ENCODE peak calls at places on chromosome 2, in four cellular contexts. One of them, this sample, is unnamed.

GRCh38 chr2:120244656-120245519 is 7.8 kb upstream of the RALB start:
- DNase-seq in H1: no peak
- DNase-seq in K562: no peak
- DNase-seq in HepG2: no peak
- DNase-seq in this sample: no peak

GRCh38 chr2:119261498-119262225 is 38.0 kb downstream of the STEAP3 start:
- DNase-seq in H1: no peak
- DNase-seq in K562: no peak
- DNase-seq in HepG2: no peak
- DNase-seq in this sample: no peak

GRCh38 chr2:183091318-183091953 is 12.9 kb downstream of the DUSP19 start:
- DNase-seq in H1: no peak
- DNase-seq in K562: no peak
- DNase-seq in HepG2: peak
- DNase-seq in this sample: no peak

GRCh38 chr2:85751300-85751575 is 2.6 kb upstream of the ATOH8 start:
- DNase-seq in H1: no peak
- DNase-seq in K562: no peak
- DNase-seq in HepG2: no peak
- DNase-seq in this sample: no peak

GRCh38 chr2:169276045-169276444 is 86.3 kb downstream of the LRP2 start:
- DNase-seq in H1: no peak
- DNase-seq in K562: no peak
- DNase-seq in HepG2: no peak
- DNase-seq in this sample: peak

GRCh38 chr2:27829791-27830190 is 58.3 kb downstream of the MRPL33 start:
- DNase-seq in H1: no peak
- DNase-seq in K562: no peak
- DNase-seq in HepG2: no peak
- DNase-seq in this sample: no peak

GRCh38 chr2:149041482-149041881 is 3.0 kb downstream of the LYPD6B start:
- DNase-seq in H1: no peak
- DNase-seq in K562: no peak
- DNase-seq in HepG2: no peak
- DNase-seq in this sample: no peak

GRCh38 chr2:68839260-68839833 is 31.9 kb downstream of the BMP10 start:
- DNase-seq in H1: no peak
- DNase-seq in K562: peak
- DNase-seq in HepG2: no peak
- DNase-seq in this sample: peak

GRCh38 chr2:113692698-113693428 is 63.6 kb downstream of the SLC35F5 start:
- DNase-seq in H1: no peak
- DNase-seq in K562: no peak
- DNase-seq in HepG2: no peak
- DNase-seq in this sample: no peak

GRCh38 chr2:207437857-207438166 is 92.0 kb upstream of the CREB1 start:
- DNase-seq in H1: no peak
- DNase-seq in K562: no peak
- DNase-seq in HepG2: no peak
- DNase-seq in this sample: no peak

GRCh38 chr2:73232471-73233153 is 427 bp downstream of the PRADC1 start:
- DNase-seq in H1: no peak
- DNase-seq in K562: peak
- DNase-seq in HepG2: no peak
- DNase-seq in this sample: no peak

GRCh38 chr2:78020500-78020899 is 498.3 kb upstream of the LRRTM4 start:
- DNase-seq in H1: no peak
- DNase-seq in K562: no peak
- DNase-seq in HepG2: no peak
- DNase-seq in this sample: no peak

GRCh38 chr2:70270323-70270722 is 12.4 kb downstream of the PCYOX1 start:
- DNase-seq in H1: no peak
- DNase-seq in K562: no peak
- DNase-seq in HepG2: no peak
- DNase-seq in this sample: no peak

GRCh38 chr2:69084492-69084891 is 71.5 kb downstream of the ANTXR1 start:
- DNase-seq in H1: no peak
- DNase-seq in K562: no peak
- DNase-seq in HepG2: no peak
- DNase-seq in this sample: no peak

GRCh38 chr2:122191331-122191730 is 435.9 kb downstream of the TSN start:
- DNase-seq in H1: no peak
- DNase-seq in K562: peak
- DNase-seq in HepG2: peak
- DNase-seq in this sample: peak

GRCh38 chr2:104378853-104379374 is 475.0 kb upstream of the POU3F3 start:
- DNase-seq in H1: peak
- DNase-seq in K562: peak
- DNase-seq in HepG2: peak
- DNase-seq in this sample: no peak

GRCh38 chr2:38377501-38378258 is 607 bp upstream of the ATL2 start:
- DNase-seq in H1: no peak
- DNase-seq in K562: no peak
- DNase-seq in HepG2: peak
- DNase-seq in this sample: no peak

GRCh38 chr2:182187130-182187529 is 201.5 kb downstream of the PPP1R1C start:
- DNase-seq in H1: no peak
- DNase-seq in K562: no peak
- DNase-seq in HepG2: no peak
- DNase-seq in this sample: no peak

GRCh38 chr2:68385907-68386287 is 20.8 kb downstream of the PLEK start:
- DNase-seq in H1: no peak
- DNase-seq in K562: no peak
- DNase-seq in HepG2: no peak
- DNase-seq in this sample: no peak

GRCh38 chr2:182220318-182220717 is 206.5 kb downstream of the PDE1A start:
- DNase-seq in H1: no peak
- DNase-seq in K562: no peak
- DNase-seq in HepG2: no peak
- DNase-seq in this sample: no peak

GRCh38 chr2:47344890-47345583 is 57.9 kb upstream of the MSH2 start:
- DNase-seq in H1: peak
- DNase-seq in K562: peak
- DNase-seq in HepG2: peak
- DNase-seq in this sample: peak

GRCh38 chr2:169106125-169106524 is 36.8 kb downstream of the DHRS9 start:
- DNase-seq in H1: no peak
- DNase-seq in K562: no peak
- DNase-seq in HepG2: no peak
- DNase-seq in this sample: no peak

GRCh38 chr2:25042321-25043240 is 705 bp downstream of the EFR3B start:
- DNase-seq in H1: no peak
- DNase-seq in K562: peak
- DNase-seq in HepG2: no peak
- DNase-seq in this sample: no peak

GRCh38 chr2:71129114-71129890 is 727 bp downstream of the MCEE start:
- DNase-seq in H1: no peak
- DNase-seq in K562: no peak
- DNase-seq in HepG2: no peak
- DNase-seq in this sample: no peak

GRCh38 chr2:75416420-75417342 is 144.1 kb downstream of the EVA1A start:
- DNase-seq in H1: no peak
- DNase-seq in K562: no peak
- DNase-seq in HepG2: no peak
- DNase-seq in this sample: no peak

GRCh38 chr2:96928277-96928781 is 58.1 kb downstream of the FAM178B start:
- DNase-seq in H1: no peak
- DNase-seq in K562: no peak
- DNase-seq in HepG2: no peak
- DNase-seq in this sample: no peak

GRCh38 chr2:21836261-21836660 is 712.5 kb downstream of the TDRD15 start:
- DNase-seq in H1: no peak
- DNase-seq in K562: no peak
- DNase-seq in HepG2: no peak
- DNase-seq in this sample: no peak

GRCh38 chr2:9310390-9310789 is 103.8 kb downstream of the ASAP2 start:
- DNase-seq in H1: no peak
- DNase-seq in K562: no peak
- DNase-seq in HepG2: no peak
- DNase-seq in this sample: no peak

GRCh38 chr2:83238111-83238510 is 1221.0 kb downstream of the SUCLG1 start:
- DNase-seq in H1: no peak
- DNase-seq in K562: no peak
- DNase-seq in HepG2: no peak
- DNase-seq in this sample: no peak

GRCh38 chr2:239777219-239777618 is 247.9 kb downstream of the NDUFA10 start:
- DNase-seq in H1: no peak
- DNase-seq in K562: no peak
- DNase-seq in HepG2: no peak
- DNase-seq in this sample: no peak

GRCh38 chr2:67733517-67733916 is 329.3 kb downstream of the C1D start:
- DNase-seq in H1: peak
- DNase-seq in K562: no peak
- DNase-seq in HepG2: peak
- DNase-seq in this sample: peak

DNA sequence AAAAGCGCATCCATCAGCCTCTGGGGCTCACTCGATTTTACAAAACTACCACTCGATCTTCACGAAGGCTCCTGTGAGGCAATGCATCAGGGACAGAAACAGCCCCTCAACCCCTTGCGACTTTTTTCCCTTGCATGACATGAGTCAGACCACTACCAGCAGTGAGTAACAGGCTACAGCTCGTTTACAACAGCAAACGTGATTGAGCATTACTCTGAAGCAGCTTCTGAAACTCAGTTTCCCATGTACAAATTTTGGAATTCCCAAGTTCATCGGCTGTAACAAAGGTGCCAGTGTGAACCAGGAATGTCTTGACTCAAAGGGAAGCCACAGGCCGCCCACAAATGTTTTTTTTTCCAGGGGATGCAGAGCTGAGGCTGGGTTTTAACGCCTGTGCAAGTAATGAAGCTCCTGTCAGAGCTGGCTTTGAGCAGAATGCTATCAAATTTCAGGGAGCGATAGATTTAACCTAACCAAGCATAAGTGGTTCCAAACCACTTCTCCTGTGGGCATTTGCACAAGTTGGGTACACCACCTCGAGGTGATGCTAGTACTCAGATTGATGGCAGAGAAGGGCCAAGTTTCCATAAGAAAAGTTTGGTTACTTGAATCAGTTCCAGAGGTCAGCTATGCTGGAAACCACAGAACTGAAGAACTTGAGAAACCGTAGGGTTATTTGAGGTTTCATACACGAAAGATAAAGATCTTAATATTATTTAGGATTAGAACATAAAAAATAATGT is 238.4 kb upstream of the SOX11 start:
- DNase-seq in H1: no peak
- DNase-seq in K562: no peak
- DNase-seq in HepG2: no peak
- DNase-seq in this sample: no peak
- TF ChIP-seq FOSL1 in H1: no peak
- TF ChIP-seq FOSL1 in K562: no peak
- TF ChIP-seq FOSL1 in HepG2: no peak
- TF ChIP-seq FOSL1 in this sample: no peak

GRCh38 chr2:152244241-152244640 is 68.7 kb upstream of the STAM2 start:
- DNase-seq in H1: no peak
- DNase-seq in K562: no peak
- DNase-seq in HepG2: no peak
- DNase-seq in this sample: no peak

GRCh38 chr2:152246686-152247336 is 71.2 kb upstream of the STAM2 start:
- DNase-seq in H1: no peak
- DNase-seq in K562: no peak
- DNase-seq in HepG2: no peak
- DNase-seq in this sample: no peak

GRCh38 chr2:152245653-152246052 is 70.1 kb upstream of the STAM2 start:
- DNase-seq in H1: no peak
- DNase-seq in K562: no peak
- DNase-seq in HepG2: no peak
- DNase-seq in this sample: no peak

GRCh38 chr2:152250421-152251100 is 75.0 kb upstream of the STAM2 start:
- DNase-seq in H1: no peak
- DNase-seq in K562: no peak
- DNase-seq in HepG2: no peak
- DNase-seq in this sample: no peak

DNA sequence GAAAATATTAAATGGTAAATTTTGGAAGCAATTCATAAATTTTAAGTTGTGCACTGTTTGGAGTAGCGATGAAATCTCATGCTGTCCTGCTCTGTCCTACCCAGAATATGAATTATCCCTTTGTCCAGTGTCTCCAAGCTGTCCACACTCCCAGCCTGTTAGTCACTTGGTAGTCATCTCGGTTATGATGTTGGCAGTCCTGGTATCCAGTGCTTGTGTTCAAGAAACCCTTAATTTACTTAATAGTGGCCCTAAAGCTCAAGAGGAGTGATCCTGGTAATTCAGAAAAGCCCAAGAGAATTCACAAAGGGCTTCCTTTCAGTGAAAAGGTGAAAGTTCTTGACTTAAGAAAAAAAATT is 71.8 kb upstream of the STAM2 start:
- DNase-seq in H1: no peak
- DNase-seq in K562: no peak
- DNase-seq in HepG2: no peak
- DNase-seq in this sample: no peak
- TF ChIP-seq FOSL1 in H1: no peak
- TF ChIP-seq FOSL1 in K562: no peak
- TF ChIP-seq FOSL1 in HepG2: no peak
- TF ChIP-seq FOSL1 in this sample: no peak

DNA sequence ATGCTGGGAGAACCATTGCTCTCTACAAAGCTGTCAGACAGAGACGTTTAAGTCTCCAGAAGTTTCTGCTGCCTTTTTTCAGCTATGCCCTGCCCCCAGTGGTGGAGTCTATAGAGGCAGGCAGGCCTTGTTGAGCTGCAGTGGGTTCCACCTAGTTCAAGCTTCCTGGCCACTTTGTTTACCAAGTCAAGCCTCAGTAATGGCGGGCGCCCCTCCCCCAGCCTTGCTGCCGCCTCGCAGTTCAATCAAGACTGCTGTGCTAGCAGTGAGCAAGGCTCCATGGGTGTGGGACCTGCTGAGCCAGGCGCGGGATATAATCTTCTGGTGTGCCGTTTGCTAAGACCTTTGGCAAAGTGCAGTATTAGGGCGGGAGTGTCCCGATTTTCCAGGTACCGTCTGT is 52.7 kb upstream of the SCYGR2 start:
- DNase-seq in H1: no peak
- DNase-seq in K562: no peak
- DNase-seq in HepG2: peak
- DNase-seq in this sample: no peak
- TF ChIP-seq FOSL1 in H1: no peak
- TF ChIP-seq FOSL1 in K562: no peak
- TF ChIP-seq FOSL1 in HepG2: no peak
- TF ChIP-seq FOSL1 in this sample: no peak

DNA sequence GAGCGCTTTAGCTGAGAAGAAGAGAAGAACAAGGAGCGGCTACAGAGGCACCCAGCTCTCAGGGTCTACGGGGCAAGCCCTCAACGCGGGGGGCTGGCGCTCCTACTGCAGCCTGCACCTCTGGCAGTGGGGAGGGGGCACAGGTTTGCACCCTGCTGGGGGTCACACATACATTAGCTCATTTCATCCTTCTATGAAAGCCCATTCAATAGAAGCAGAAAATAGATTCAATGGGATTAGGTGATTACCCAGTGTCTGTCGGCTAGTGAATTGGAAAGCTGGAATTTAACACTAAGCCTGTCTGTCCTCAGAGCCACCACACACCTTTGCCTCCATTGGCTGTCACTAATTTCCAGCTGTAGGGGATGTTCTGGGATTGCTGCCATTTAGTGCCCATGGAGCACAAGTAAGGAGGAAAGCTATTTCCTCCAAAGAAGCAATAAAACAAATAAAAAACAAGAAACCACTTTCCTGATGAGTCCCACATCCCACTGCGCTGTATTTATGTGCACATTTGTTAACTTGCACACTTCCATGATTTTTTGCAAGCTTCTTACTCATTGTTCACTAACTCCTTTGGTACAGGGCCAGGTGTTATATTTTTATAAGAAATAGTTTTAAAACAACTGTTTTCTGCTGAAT is 319.6 kb upstream of the REV1 start:
- DNase-seq in H1: no peak
- DNase-seq in K562: no peak
- DNase-seq in HepG2: no peak
- DNase-seq in this sample: no peak
- TF ChIP-seq FOSL1 in H1: no peak
- TF ChIP-seq FOSL1 in K562: no peak
- TF ChIP-seq FOSL1 in HepG2: no peak
- TF ChIP-seq FOSL1 in this sample: no peak

This sample was measured in HCT116.